ENCODE peak calls at places on chromosomes 13 and 19, in ten cellular contexts. P, Z, S, Q, Y, J, M, I, X and D are unnamed samples.
A peak's percentile ranks its signal among the peaks of the same experiment; 100 is the strongest.

GRCh38 chr13:112254900-112255299 is 121.3 kb upstream of the SPACA7 start:
- DNase-seq in P (no peak), Z (no peak), S (no peak), Q (no peak), Y (no peak), J (no peak), M (no peak), I (no peak), X (peak; percentile 74), D (no peak)

GRCh38 chr19:4229179-4229931 is at the start of gene EBI3:
- DNase-seq in P (peak; percentile 67), Z (peak; percentile 65), S (no peak), Q (no peak), Y (no peak), J (no peak), M (peak; percentile 7), I (no peak), X (peak; percentile 86), D (peak; percentile 70)

GRCh38 chr19:4519521-4520277 is 1.4 kb upstream of the PLIN4 start:
- DNase-seq in P (no peak), Z (no peak), S (no peak), Q (no peak), Y (no peak), J (no peak), M (no peak), I (no peak), X (no peak), D (no peak)

GRCh38 chr19:591099-591958 is 1.6 kb downstream of the HCN2 start:
- DNase-seq in P (no peak), Z (no peak), S (peak; percentile 36), Q (no peak), Y (no peak), J (no peak), M (no peak), I (no peak), X (no peak), D (no peak)

GRCh38 chr19:33063356-33064116 is 1.2 kb downstream of the RHPN2 start:
- DNase-seq in P (peak; percentile 32), Z (peak; percentile 30), S (peak; percentile 43), Q (no peak), Y (no peak), J (no peak), M (no peak), I (no peak), X (no peak), D (no peak)

GRCh38 chr13:53445682-53446081 is 417.1 kb downstream of the OLFM4 start:
- DNase-seq in P (no peak), Z (no peak), S (no peak), Q (no peak), Y (no peak), J (no peak), M (no peak), I (no peak), X (no peak), D (no peak)

GRCh38 chr19:53581871-53582279 is 43.9 kb downstream of the ZNF331 start:
- DNase-seq in P (no peak), Z (no peak), S (no peak), Q (no peak), Y (no peak), J (no peak), M (no peak), I (no peak), X (no peak), D (no peak)

GRCh38 chr13:62387642-62388041 is 972.0 kb upstream of the PCDH20 start:
- DNase-seq in P (no peak), Z (peak; percentile 36), S (peak; percentile 29), Q (no peak), Y (no peak), J (no peak), M (no peak), I (no peak), X (no peak), D (no peak)

GRCh38 chr19:55473201-55473600 is 3.2 kb upstream of the ZNF628 start:
- DNase-seq in P (no peak), Z (no peak), S (no peak), Q (no peak), Y (no peak), J (no peak), M (no peak), I (no peak), X (no peak), D (no peak)
- H3K4me3 ChIP-seq in P (no peak overlapping the region), Z (no peak overlapping the region), S (no peak overlapping the region), Q (no peak overlapping the region), Y (no peak overlapping the region), J (no peak overlapping the region), M (no peak overlapping the region), I (no peak overlapping the region), X (no peak overlapping the region), D (no peak overlapping the region)

GRCh38 chr13:29540799-29541198 is 54.7 kb downstream of the SLC7A1 start:
- DNase-seq in P (no peak), Z (no peak), S (no peak), Q (no peak), Y (no peak), J (no peak), M (no peak), I (no peak), X (peak; percentile 59), D (no peak)

GRCh38 chr13:29545988-29546387 is 49.5 kb downstream of the SLC7A1 start:
- DNase-seq in P (no peak), Z (no peak), S (no peak), Q (no peak), Y (no peak), J (no peak), M (no peak), I (no peak), X (no peak), D (no peak)

GRCh38 chr13:29541400-29541799 is 54.1 kb downstream of the SLC7A1 start:
- DNase-seq in P (no peak), Z (no peak), S (no peak), Q (no peak), Y (no peak), J (no peak), M (no peak), I (no peak), X (no peak), D (no peak)

GRCh38 chr13:29546662-29547061 is 48.8 kb downstream of the SLC7A1 start:
- DNase-seq in P (no peak), Z (no peak), S (no peak), Q (no peak), Y (no peak), J (no peak), M (no peak), I (no peak), X (no peak), D (no peak)

DNA sequence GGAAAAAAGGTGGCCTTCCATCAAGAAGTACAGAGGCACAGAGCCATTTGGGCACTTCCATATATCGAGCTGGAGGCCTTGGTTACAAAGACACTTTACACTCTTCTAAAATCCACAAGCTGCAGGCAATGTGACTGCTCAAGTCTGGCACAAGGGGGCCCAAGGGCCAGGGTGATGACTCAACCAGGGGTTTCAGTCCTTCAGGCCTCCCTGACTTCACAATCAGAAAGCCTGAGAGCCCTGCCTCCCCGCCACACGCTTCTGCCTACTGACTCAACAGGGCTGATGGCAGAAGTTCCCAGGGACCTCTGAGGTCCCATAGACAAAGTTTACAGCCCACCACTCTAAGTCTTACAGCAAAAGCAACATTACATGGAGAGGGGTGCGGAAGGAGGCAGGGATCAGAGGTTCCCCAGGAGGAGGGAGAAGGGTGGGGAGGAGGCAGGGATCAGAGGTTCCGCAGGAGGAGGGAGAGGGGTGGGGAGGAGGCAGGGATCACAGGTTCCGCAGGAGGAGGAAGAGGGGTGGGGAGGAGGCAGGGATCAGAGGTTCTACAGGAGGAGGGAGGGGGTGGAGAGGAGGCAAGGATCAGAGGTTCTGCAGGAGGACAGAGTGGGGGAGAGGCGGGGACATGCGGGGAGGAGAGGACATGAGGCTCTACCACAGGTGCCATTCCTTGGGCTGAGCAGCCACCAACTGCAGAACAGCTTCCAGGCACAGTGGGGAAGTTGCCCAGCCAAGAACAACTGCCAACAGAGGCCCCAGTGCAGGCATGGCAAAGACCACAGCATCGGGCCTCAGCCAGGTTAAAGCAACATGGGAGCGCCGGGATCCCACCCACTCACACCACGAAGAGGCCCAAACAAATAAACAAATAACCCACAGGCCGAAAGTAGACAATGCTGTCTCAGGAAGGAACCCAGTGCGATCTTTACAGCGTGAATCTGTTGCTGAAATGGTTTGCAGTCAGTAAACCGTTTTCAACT is 52.0 kb downstream of the SLC7A1 start:
- DNase-seq in P (peak; percentile 79), Z (peak; percentile 60), S (peak; percentile 6), Q (no peak), Y (no peak), J (no peak), M (no peak), I (no peak), X (no peak), D (peak; percentile 84)
- TF ChIP-seq CTCF in P (no peak), Z (peak; percentile 26), S (no peak), Q (no peak), Y (no peak), J (no peak), M (no peak), I (no peak), X (no peak), D (peak; percentile 63)

GRCh38 chr13:95440441-95441088 is 112.0 kb upstream of the CLDN10 start:
- DNase-seq in P (no peak), Z (no peak), S (no peak), Q (no peak), Y (no peak), J (no peak), M (no peak), I (no peak), X (no peak), D (no peak)

GRCh38 chr13:95441326-95441725 is 111.2 kb upstream of the CLDN10 start:
- DNase-seq in P (no peak), Z (no peak), S (no peak), Q (no peak), Y (no peak), J (no peak), M (no peak), I (no peak), X (no peak), D (no peak)

GRCh38 chr13:95437561-95437960 is 115.0 kb upstream of the CLDN10 start:
- DNase-seq in P (peak; percentile 11), Z (no peak), S (no peak), Q (no peak), Y (no peak), J (no peak), M (no peak), I (no peak), X (no peak), D (no peak)

DNA sequence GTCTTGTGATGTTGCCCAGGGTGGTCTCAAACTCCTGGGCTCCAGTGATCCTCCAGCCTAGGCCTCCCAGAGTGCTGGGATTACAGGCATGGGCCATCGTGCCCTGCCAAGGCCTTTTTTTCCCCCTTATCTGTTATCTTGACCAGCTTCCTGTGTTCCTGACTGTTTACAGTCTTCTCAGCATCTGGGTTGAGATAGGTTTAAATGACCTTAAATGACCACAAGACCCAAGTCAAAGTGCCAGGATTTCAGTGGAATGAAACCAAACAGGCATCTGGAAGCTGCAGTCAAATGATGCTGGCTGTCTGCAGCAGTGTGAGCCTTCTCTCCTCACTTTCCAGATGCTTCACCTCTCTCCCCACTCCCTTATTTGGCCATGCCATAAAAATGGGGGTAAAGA is 114.2 kb upstream of the CLDN10 start:
- DNase-seq in P (no peak), Z (no peak), S (no peak), Q (no peak), Y (no peak), J (no peak), M (no peak), I (no peak), X (no peak), D (no peak)
- H3K4me3 ChIP-seq in P (no peak overlapping the region), Z (no peak overlapping the region), S (no peak overlapping the region), Q (no peak overlapping the region), Y (no peak overlapping the region), J (no peak overlapping the region), M (no peak overlapping the region), I (no peak overlapping the region), X (no peak overlapping the region), D (no peak overlapping the region)

DNA sequence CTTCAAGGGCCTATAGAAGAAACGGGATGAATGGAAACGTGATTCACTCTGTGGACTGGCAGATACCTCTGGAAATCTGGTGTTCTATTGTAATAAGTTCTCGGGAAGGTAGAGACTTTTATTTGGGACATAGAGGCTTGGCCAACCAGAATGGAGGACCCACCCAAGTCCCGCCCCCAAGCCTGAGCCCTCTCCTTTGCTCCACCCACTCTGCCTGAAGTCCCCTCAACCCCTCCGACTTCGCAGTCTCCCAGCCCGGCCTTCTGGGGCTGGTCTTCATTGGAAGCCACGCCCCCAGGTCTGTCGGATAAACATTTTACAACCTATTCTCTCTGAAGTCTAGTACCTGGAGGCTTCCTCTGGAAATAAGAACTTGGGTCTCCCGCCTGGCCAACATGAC is 16.9 kb downstream of the FBXL12 start:
- DNase-seq in P (no peak), Z (no peak), S (no peak), Q (no peak), Y (no peak), J (no peak), M (no peak), I (no peak), X (no peak), D (no peak)
- TF ChIP-seq CTCF in P (no peak), Z (no peak), S (no peak), Q (no peak), Y (no peak), J (no peak), M (no peak), I (no peak), X (no peak), D (no peak)